ENCODE peak calls at places on chromosomes 1 and 21, in seven cellular contexts. R, X, V, O, J, A and Q are unnamed samples.

GRCh38 chr1:228081578-228082259 is 789 bp upstream of the ARF1 start:
- DNase-seq in R (no peak), A (no peak), X (no peak), V (peak), J (peak), O (peak), Q (no peak)

GRCh38 chr1:231702804-231703203 is 76.2 kb downstream of the DISC1 start:
- DNase-seq in O (no peak), V (no peak), J (no peak), R (no peak), A (no peak), X (no peak), Q (no peak)

GRCh38 chr1:232340448-232340847 is 289.5 kb downstream of the SIPA1L2 start:
- DNase-seq in A (no peak), O (no peak), R (no peak), J (no peak), X (no peak), V (no peak), Q (no peak)

GRCh38 chr1:156581661-156582387 is 2.3 kb downstream of the TTC24 start:
- DNase-seq in O (no peak), X (no peak), J (no peak), A (no peak), R (no peak), V (no peak), Q (no peak)

GRCh38 chr1:3771108-3772026 is 1.2 kb upstream of the SMIM1 start:
- DNase-seq in X (no peak), A (no peak), V (no peak), J (no peak), R (no peak), O (no peak), Q (no peak)

GRCh38 chr1:205504311-205505075 is at the start of gene CDK18:
- DNase-seq in A (peak), X (peak), O (peak), V (peak), R (peak), J (peak), Q (no peak)

GRCh38 chr1:203286161-203286984 is 18.9 kb upstream of the BTG2 start:
- DNase-seq in J (no peak), O (no peak), V (peak), R (no peak), A (no peak), X (no peak), Q (no peak)

GRCh38 chr1:41862411-41863221 is 56.1 kb downstream of the HIVEP3 start:
- DNase-seq in O (peak), R (no peak), V (no peak), X (no peak), J (no peak), A (no peak), Q (no peak)

GRCh38 chr1:192846950-192847349 is 38.1 kb downstream of the RGS2 start:
- DNase-seq in X (no peak), J (peak), V (no peak), A (no peak), R (no peak), O (no peak), Q (no peak)

GRCh38 chr1:232422901-232423300 is 207.0 kb downstream of the SIPA1L2 start:
- DNase-seq in J (no peak), R (no peak), A (no peak), V (no peak), O (no peak), X (no peak), Q (no peak)

GRCh38 chr1:63951076-63951946 is 177.5 kb downstream of the ROR1 start:
- DNase-seq in A (no peak), O (no peak), R (no peak), V (no peak), J (no peak), X (no peak), Q (no peak)

GRCh38 chr21:46266946-46267345 is 18.5 kb downstream of the MCM3AP start:
- DNase-seq in R (no peak), A (no peak), V (no peak), O (no peak), J (no peak), X (no peak), Q (no peak)